ENCODE peak calls at places on chromosomes 5 and 9, in five cellular contexts. U is choroid plexus epithelial cell; Y is fibroblast of lung; K is lower lobe of right lung; M is CD4-positive, alpha-beta T cell. N is an unnamed sample.

GRCh38 chr9:15357050-15357653 is 50.1 kb upstream of the TTC39B start:
- DNase-seq in U (no peak), Y (no peak), K (peak; percentile 61), M (peak; percentile 31), N (no peak)

GRCh38 chr5:174063092-174063756 is 17.7 kb downstream of the NSG2 start:
- DNase-seq in U (no peak), Y (no peak), K (no peak), M (no peak), N (no peak)

GRCh38 chr5:90967851-90968250 is 409.3 kb downstream of the ADGRV1 start:
- DNase-seq in U (peak; percentile 60), Y (no peak), K (no peak), M (no peak), N (no peak)

GRCh38 chr5:153618857-153619256 is 128.4 kb downstream of the GRIA1 start:
- DNase-seq in U (no peak), Y (peak; percentile 67), K (no peak), M (no peak), N (no peak)

GRCh38 chr9:70049236-70049635 is 5.6 kb downstream of the MAMDC2 start:
- DNase-seq in U (peak; percentile 84), Y (peak; percentile 67), K (no peak), M (no peak), N (no peak)

GRCh38 chr5:149561848-149562247 is 10.6 kb upstream of the CSNK1A1 start:
- DNase-seq in U (peak; percentile 96), Y (peak; percentile 98), K (no peak), M (no peak), N (no peak)

GRCh38 chr5:3353561-3353960 is 242.1 kb upstream of the IRX1 start:
- DNase-seq in U (no peak), Y (no peak), K (no peak), M (no peak), N (no peak)

GRCh38 chr5:149228610-149229297 is 42.9 kb upstream of the AFAP1L1 start:
- DNase-seq in U (peak; percentile 95), Y (peak; percentile 85), K (no peak), M (no peak), N (no peak)

GRCh38 chr5:61625682-61626620 is 293.9 kb downstream of the ZSWIM6 start:
- DNase-seq in U (peak; percentile 23), Y (peak; percentile 51), K (peak; percentile 89), M (no peak), N (peak; percentile 61)

GRCh38 chr5:31225118-31225517 is 31.6 kb downstream of the CDH6 start:
- DNase-seq in U (peak; percentile 76), Y (peak; percentile 92), K (no peak), M (no peak), N (no peak)

GRCh38 chr9:84667571-84668203 is 1.8 kb upstream of the NTRK2 start:
- DNase-seq in U (peak; percentile 44), Y (peak; percentile 51), K (no peak), M (no peak), N (peak; percentile 45)

GRCh38 chr5:141778211-141778610 is 96.2 kb upstream of the ARAP3 start:
- DNase-seq in U (peak; percentile 38), Y (peak; percentile 90), K (no peak), M (no peak), N (peak; percentile 78)

GRCh38 chr9:8156336-8156735 is 356.8 kb upstream of the DMAC1 start:
- DNase-seq in U (no peak), Y (no peak), K (no peak), M (no peak), N (no peak)

GRCh38 chr9:4678679-4679267 is 596 bp upstream of the CDC37L1 start:
- DNase-seq in U (peak; percentile 57), Y (peak; percentile 35), K (no peak), M (no peak), N (no peak)

GRCh38 chr5:78776637-78777036 is 128.1 kb upstream of the LHFPL2 start:
- DNase-seq in U (no peak), Y (peak; percentile 86), K (no peak), M (no peak), N (no peak)

GRCh38 chr5:132825824-132826391 is 4.5 kb downstream of the SHROOM1 start:
- DNase-seq in U (no peak), Y (no peak), K (peak; percentile 45), M (no peak), N (peak; percentile 38)

GRCh38 chr5:135145985-135146384 is 112.0 kb upstream of the PITX1 start:
- DNase-seq in U (no peak), Y (no peak), K (no peak), M (no peak), N (no peak)

GRCh38 chr5:154610321-154611154 is 132.5 kb upstream of the HAND1 start:
- DNase-seq in U (peak; percentile 79), Y (peak; percentile 39), K (peak; percentile 85), M (peak; percentile 15), N (peak; percentile 66)

GRCh38 chr5:5025774-5026406 is 114.2 kb upstream of the ADAMTS16 start:
- DNase-seq in U (no peak), Y (no peak), K (no peak), M (no peak), N (no peak)

GRCh38 chr5:174413520-174414314 is 310.7 kb upstream of the MSX2 start:
- DNase-seq in U (peak; percentile 52), Y (peak; percentile 97), K (no peak), M (no peak), N (no peak)

GRCh38 chr9:79946718-79947117 is 375.0 kb downstream of the TLE4 start:
- DNase-seq in U (peak; percentile 50), Y (peak; percentile 40), K (no peak), M (no peak), N (no peak)

GRCh38 chr9:134626576-134627416 is 14.8 kb upstream of the COL5A1 start:
- DNase-seq in U (peak; percentile 75), Y (peak; percentile 91), K (no peak), M (no peak), N (no peak)

GRCh38 chr5:98772415-98773213 is 849 bp upstream of the RGMB start:
- DNase-seq in U (peak; percentile 85), Y (peak; percentile 89), K (peak; percentile 85), M (peak; percentile 41), N (no peak)

GRCh38 chr9:114202849-114203248 is 47.5 kb downstream of the COL27A1 start:
- DNase-seq in U (peak; percentile 41), Y (no peak), K (no peak), M (no peak), N (no peak)

GRCh38 chr5:89178576-89178975 is 295.6 kb upstream of the MEF2C start:
- DNase-seq in U (no peak), Y (no peak), K (no peak), M (no peak), N (no peak)

GRCh38 chr9:130495067-130495466 is 50.3 kb downstream of the ASS1 start:
- DNase-seq in U (no peak), Y (no peak), K (no peak), M (no peak), N (no peak)

GRCh38 chr5:171882118-171882517 is 96.5 kb downstream of the SMIM23 start:
- DNase-seq in U (no peak), Y (no peak), K (no peak), M (no peak), N (no peak)

GRCh38 chr5:143826909-143827514 is 15.1 kb downstream of the HMHB1 start:
- DNase-seq in U (no peak), Y (peak; percentile 23), K (no peak), M (no peak), N (no peak)

GRCh38 chr9:15889555-15889954 is 336.7 kb downstream of the CCDC171 start:
- DNase-seq in U (peak; percentile 83), Y (peak; percentile 87), K (no peak), M (no peak), N (no peak)

GRCh38 chr5:133114166-133114932 is 62.5 kb downstream of the HSPA4 start:
- DNase-seq in U (no peak), Y (no peak), K (no peak), M (no peak), N (no peak)

GRCh38 chr9:82445556-82445955 is 457.0 kb downstream of the SPATA31D1 start:
- DNase-seq in U (no peak), Y (no peak), K (no peak), M (no peak), N (no peak)

GRCh38 chr5:59430066-59430702 is 463.3 kb downstream of the PDE4D start:
- DNase-seq in U (no peak), Y (no peak), K (no peak), M (no peak), N (no peak)
- TF ChIP-seq CTCF in U (no peak), Y (no peak), K (no peak), M (no peak), N (no peak)

DNA sequence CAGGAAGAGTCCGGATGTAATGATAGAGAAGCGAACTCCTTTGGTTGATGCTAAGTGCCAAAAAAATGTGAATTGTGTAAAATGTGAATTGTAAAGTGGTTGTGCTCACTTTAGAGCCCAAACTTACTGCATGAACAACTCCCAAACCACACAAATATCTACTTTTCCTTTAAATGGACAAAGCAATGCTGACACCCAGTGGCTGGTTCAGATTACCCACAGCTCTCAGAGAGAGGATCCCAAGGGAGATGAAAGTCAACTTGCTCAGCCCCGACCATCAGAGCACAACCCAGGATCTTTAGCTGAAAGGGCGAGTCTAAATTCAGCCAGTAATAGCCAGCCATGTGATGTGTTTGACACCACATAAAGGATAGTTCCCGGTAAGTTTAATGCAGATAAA is 133.7 kb downstream of the NMUR2 start:
- DNase-seq in U (peak; percentile 16), Y (no peak), K (no peak), M (no peak), N (no peak)
- TF ChIP-seq CTCF in U (peak; percentile 20), Y (peak; percentile 11), K (no peak), M (no peak), N (no peak)

DNA sequence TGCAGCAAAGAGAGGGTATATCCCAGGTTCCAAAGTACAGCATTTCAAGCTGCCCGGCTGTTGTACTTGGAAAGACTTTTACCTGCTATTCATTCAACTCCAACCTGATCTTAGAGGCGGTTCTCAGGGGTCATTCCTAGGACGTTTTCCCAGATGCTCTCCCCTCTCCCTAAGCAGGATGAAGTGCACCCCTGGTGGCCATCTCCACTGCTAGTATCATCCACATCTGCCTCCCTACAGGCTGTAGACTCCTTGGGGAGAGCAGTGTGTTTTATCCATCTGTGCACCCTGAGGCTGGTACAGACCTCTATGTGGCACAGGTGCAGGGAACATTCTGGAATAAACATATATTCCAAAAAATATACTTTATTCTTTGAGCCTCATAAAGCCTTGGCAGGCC is 56.8 kb downstream of the PTPN3 start:
- DNase-seq in U (no peak), Y (no peak), K (no peak), M (no peak), N (no peak)
- TF ChIP-seq CTCF in U (peak; percentile 49), Y (no peak), K (no peak), M (no peak), N (no peak)

DNA sequence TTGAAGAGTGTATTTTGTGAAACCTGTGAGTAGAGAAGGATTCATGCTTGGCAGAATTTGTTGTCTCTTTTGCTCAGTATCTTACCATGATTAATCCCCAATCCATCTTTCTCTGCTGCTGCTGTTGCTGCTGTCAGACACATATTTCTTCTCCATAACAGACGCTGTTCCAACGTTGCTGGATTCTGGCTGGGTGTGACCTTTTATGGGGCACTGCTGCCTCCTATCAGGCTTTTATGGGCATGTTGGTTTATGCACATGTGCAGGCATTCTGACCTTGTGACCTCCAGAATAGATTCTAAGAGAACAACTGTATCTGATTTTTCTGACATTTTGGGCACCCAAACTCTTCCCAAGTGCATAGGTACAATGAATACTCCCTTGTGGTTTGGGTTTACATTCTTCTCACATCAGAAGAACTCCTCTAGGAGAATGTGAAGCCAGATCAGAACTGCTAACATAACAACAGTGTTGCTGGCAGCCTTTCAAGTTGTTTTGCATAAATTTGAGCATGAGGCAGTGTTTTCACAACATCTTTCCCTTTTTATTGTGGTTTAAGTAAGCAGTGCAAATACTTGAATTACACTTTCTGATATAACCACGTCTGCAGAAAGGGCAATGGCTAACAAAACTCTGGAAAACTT is 9.2 kb upstream of the ISL1 start:
- DNase-seq in U (no peak), Y (no peak), K (no peak), M (no peak), N (no peak)
- TF ChIP-seq CTCF in U (no peak), Y (no peak), K (no peak), M (no peak), N (no peak)

GRCh38 chr9:19583890-19584289 is 175.1 kb downstream of the ACER2 start:
- DNase-seq in U (no peak), Y (no peak), K (no peak), M (no peak), N (no peak)
- TF ChIP-seq CTCF in U (no peak), Y (no peak), K (no peak), M (no peak), N (no peak)